ENCODE peak calls at places on chromosome 7, in four cellular contexts. K, B, J and L are unnamed samples.

GRCh38 chr7:65974191-65974801 is 7.7 kb downstream of the GUSB start:
- DNase-seq in K (no peak), B (no peak), J (no peak), L (no peak)

GRCh38 chr7:67484244-67484751 is 487.7 kb downstream of the TYW1 start:
- DNase-seq in K (peak), B (peak), J (peak), L (peak)

GRCh38 chr7:1555046-1555812 is 776 bp downstream of the TMEM184A start:
- DNase-seq in K (no peak), B (no peak), J (peak), L (no peak)

GRCh38 chr7:150339369-150339768 is 2.1 kb downstream of the RARRES2 start:
- DNase-seq in K (no peak), B (no peak), J (no peak), L (no peak)

GRCh38 chr7:131633342-131633843 is 77.0 kb upstream of the PODXL start:
- DNase-seq in K (no peak), B (no peak), J (no peak), L (no peak)

GRCh38 chr7:139656387-139656786 is 121.4 kb downstream of the HIPK2 start:
- DNase-seq in K (no peak), B (no peak), J (no peak), L (no peak)

GRCh38 chr7:44580945-44581344 is 1.1 kb downstream of the TMED4 start:
- DNase-seq in K (no peak), B (no peak), J (no peak), L (no peak)

GRCh38 chr7:101630591-101630990 is 1.5 kb upstream of the MYL10 start:
- DNase-seq in K (no peak), B (no peak), J (no peak), L (no peak)

GRCh38 chr7:45874408-45875131 is 1.7 kb upstream of the CCDC201 start:
- DNase-seq in K (no peak), B (no peak), J (no peak), L (no peak)

GRCh38 chr7:81361769-81362168 is 408.1 kb downstream of the HGF start:
- DNase-seq in K (no peak), B (no peak), J (no peak), L (no peak)

GRCh38 chr7:112080974-112081373 is 125.2 kb downstream of the DOCK4 start:
- DNase-seq in K (peak), B (no peak), J (no peak), L (no peak)

GRCh38 chr7:155509725-155510551 is 36.4 kb downstream of the CNPY1 start:
- DNase-seq in K (no peak), B (no peak), J (no peak), L (no peak)

GRCh38 chr7:19397917-19398316 is 252.7 kb upstream of the FERD3L start:
- DNase-seq in K (no peak), B (no peak), J (no peak), L (no peak)

GRCh38 chr7:66308411-66308810 is 103.3 kb downstream of the TPST1 start:
- DNase-seq in K (no peak), B (no peak), J (no peak), L (no peak)

GRCh38 chr7:47979145-47979831 is at the start of gene HUS1:
- DNase-seq in K (peak), B (peak), J (peak), L (peak)
- TF ChIP-seq POLR2A in K (no peak), B (peak), J (peak), L (peak)

GRCh38 chr7:100075418-100075817 is 6.1 kb downstream of the ZNF3 start:
- DNase-seq in K (no peak), B (no peak), J (no peak), L (no peak)
- TF ChIP-seq POLR2A in K (no peak), B (no peak), J (no peak), L (no peak)

DNA sequence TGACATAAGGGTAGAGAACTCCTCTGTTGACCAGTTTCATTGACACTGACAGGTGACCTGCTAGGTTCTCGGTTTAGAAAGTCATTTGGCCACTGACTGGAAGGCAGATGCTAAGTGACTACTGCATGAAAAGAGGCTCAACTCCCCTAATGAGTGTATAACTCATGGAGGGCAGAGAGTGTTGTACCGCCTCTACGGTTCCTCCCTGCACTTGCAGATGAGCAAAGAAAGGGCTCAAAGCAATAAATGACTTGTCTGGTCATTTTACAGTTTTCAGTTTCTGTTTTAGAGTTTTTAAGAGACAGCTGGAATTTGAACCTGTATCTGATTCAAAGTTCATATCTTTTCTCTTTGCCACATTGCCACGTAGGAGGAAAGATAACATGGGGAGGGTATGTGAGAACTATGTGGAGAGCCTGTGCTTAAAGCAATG is 2.9 kb upstream of the FGL2 start:
- DNase-seq in K (no peak), B (no peak), J (no peak), L (no peak)
- TF ChIP-seq POLR2A in K (no peak), B (peak), J (no peak), L (no peak)

GRCh38 chr7:76325092-76325491 is 22.6 kb downstream of the HSPB1 start:
- DNase-seq in K (no peak), B (no peak), J (no peak), L (no peak)
- TF ChIP-seq POLR2A in K (no peak), B (no peak), J (no peak), L (no peak)

GRCh38 chr7:74289018-74289659 is at the start of gene CLIP2:
- DNase-seq in K (peak), B (peak), J (peak), L (peak)
- TF ChIP-seq POLR2A in K (no peak), B (no peak), J (peak), L (no peak)

GRCh38 chr7:144390481-144390880 is 13.0 kb downstream of the NOBOX start:
- DNase-seq in K (no peak), B (no peak), J (no peak), L (no peak)

GRCh38 chr7:144391014-144391413 is 12.5 kb downstream of the NOBOX start:
- DNase-seq in K (no peak), B (no peak), J (no peak), L (no peak)

GRCh38 chr7:144386741-144387140 is 16.8 kb downstream of the NOBOX start:
- DNase-seq in K (no peak), B (no peak), J (no peak), L (no peak)

GRCh38 chr7:144391823-144392255 is 11.7 kb downstream of the NOBOX start:
- DNase-seq in K (no peak), B (no peak), J (no peak), L (peak)

DNA sequence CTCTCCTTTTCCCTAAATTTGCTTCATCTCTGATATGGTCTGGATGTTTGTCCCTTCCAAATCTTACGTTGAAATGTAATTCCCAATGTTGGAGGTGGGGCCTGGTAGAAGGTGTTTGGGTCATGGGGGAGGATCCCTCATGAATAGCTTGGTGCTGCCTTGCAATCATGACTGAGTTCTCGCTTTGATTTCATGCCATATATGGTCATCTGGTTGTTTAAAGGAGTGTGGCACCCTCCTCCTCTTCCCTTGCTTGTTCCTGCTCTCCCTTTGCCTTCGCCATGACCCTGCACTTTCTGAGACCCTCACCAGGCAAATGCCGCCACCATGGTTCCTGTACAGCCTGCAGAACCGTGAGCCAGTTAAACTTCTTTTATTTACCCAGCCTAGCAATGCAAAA is 14.5 kb downstream of the NOBOX start:
- DNase-seq in K (no peak), B (no peak), J (no peak), L (no peak)
- TF ChIP-seq POLR2A in K (no peak), B (no peak), J (no peak), L (no peak)